ENCODE peak calls at places on chromosomes 16 and 17, in seven cellular contexts. One of them, this sample, is unnamed.

GRCh38 chr17:77833769-77834168 is 124.7 kb upstream of the TNRC6C start:
- DNase-seq in thyroid gland: no peak
- DNase-seq in MCF 10A: no peak
- DNase-seq in Calu3: no peak
- DNase-seq in cardiac fibroblast: no peak
- DNase-seq in AG09319: no peak
- DNase-seq in nephron progenitor cell: no peak
- DNase-seq in this sample: no peak

GRCh38 chr16:10009691-10010090 is 172.5 kb downstream of the GRIN2A start:
- DNase-seq in thyroid gland: peak; percentile 19
- DNase-seq in AG09319: no peak
- DNase-seq in MCF 10A: no peak
- DNase-seq in cardiac fibroblast: no peak
- DNase-seq in Calu3: no peak
- DNase-seq in nephron progenitor cell: no peak
- DNase-seq in this sample: no peak

GRCh38 chr17:52150935-52151334 is 7.6 kb downstream of the CA10 start:
- DNase-seq in thyroid gland: no peak
- DNase-seq in cardiac fibroblast: no peak
- DNase-seq in MCF 10A: no peak
- DNase-seq in Calu3: no peak
- DNase-seq in AG09319: no peak
- DNase-seq in nephron progenitor cell: no peak
- DNase-seq in this sample: no peak

GRCh38 chr16:26665166-26665939 is 401.4 kb upstream of the C16orf82 start:
- DNase-seq in thyroid gland: no peak
- DNase-seq in Calu3: no peak
- DNase-seq in MCF 10A: no peak
- DNase-seq in AG09319: no peak
- DNase-seq in cardiac fibroblast: no peak
- DNase-seq in nephron progenitor cell: no peak
- DNase-seq in this sample: no peak

GRCh38 chr17:3771140-3771539 is 29.8 kb downstream of the ITGAE start:
- DNase-seq in cardiac fibroblast: no peak
- DNase-seq in thyroid gland: no peak
- DNase-seq in nephron progenitor cell: no peak
- DNase-seq in AG09319: no peak
- DNase-seq in Calu3: no peak
- DNase-seq in MCF 10A: no peak
- DNase-seq in this sample: peak; percentile 51

GRCh38 chr16:56513972-56514371 is 5.9 kb downstream of the BBS2 start:
- DNase-seq in MCF 10A: peak; percentile 67
- DNase-seq in cardiac fibroblast: peak; percentile 77
- DNase-seq in Calu3: peak; percentile 59
- DNase-seq in AG09319: peak; percentile 34
- DNase-seq in thyroid gland: peak; percentile 20
- DNase-seq in nephron progenitor cell: no peak
- DNase-seq in this sample: no peak

GRCh38 chr16:4375717-4376116 is 4.1 kb downstream of the VASN start:
- DNase-seq in Calu3: peak; percentile 52
- DNase-seq in thyroid gland: peak; percentile 48
- DNase-seq in cardiac fibroblast: no peak
- DNase-seq in AG09319: no peak
- DNase-seq in nephron progenitor cell: no peak
- DNase-seq in MCF 10A: peak; percentile 42
- DNase-seq in this sample: no peak

GRCh38 chr17:66625321-66625767 is 209.6 kb upstream of the CACNG5 start:
- DNase-seq in MCF 10A: peak; percentile 33
- DNase-seq in AG09319: no peak
- DNase-seq in cardiac fibroblast: peak; percentile 45
- DNase-seq in Calu3: no peak
- DNase-seq in thyroid gland: no peak
- DNase-seq in nephron progenitor cell: no peak
- DNase-seq in this sample: no peak

GRCh38 chr17:61372436-61372835 is 27.2 kb upstream of the TBX2 start:
- DNase-seq in MCF 10A: no peak
- DNase-seq in AG09319: no peak
- DNase-seq in cardiac fibroblast: no peak
- DNase-seq in nephron progenitor cell: no peak
- DNase-seq in thyroid gland: no peak
- DNase-seq in Calu3: no peak
- DNase-seq in this sample: no peak

GRCh38 chr17:7285679-7286078 is 4.2 kb downstream of the SLC2A4 start:
- DNase-seq in MCF 10A: no peak
- DNase-seq in cardiac fibroblast: no peak
- DNase-seq in thyroid gland: no peak
- DNase-seq in nephron progenitor cell: no peak
- DNase-seq in Calu3: no peak
- DNase-seq in AG09319: no peak
- DNase-seq in this sample: no peak

GRCh38 chr16:73536931-73537330 is 489.0 kb upstream of the ZFHX3 start:
- DNase-seq in cardiac fibroblast: no peak
- DNase-seq in Calu3: no peak
- DNase-seq in MCF 10A: no peak
- DNase-seq in nephron progenitor cell: no peak
- DNase-seq in thyroid gland: no peak
- DNase-seq in AG09319: no peak
- DNase-seq in this sample: no peak

GRCh38 chr17:2157081-2157480 is 102.2 kb downstream of the HIC1 start:
- DNase-seq in cardiac fibroblast: peak; percentile 65
- DNase-seq in Calu3: no peak
- DNase-seq in AG09319: no peak
- DNase-seq in MCF 10A: no peak
- DNase-seq in thyroid gland: no peak
- DNase-seq in nephron progenitor cell: no peak
- DNase-seq in this sample: no peak

GRCh38 chr16:87635541-87636049 is 33.3 kb downstream of the JPH3 start:
- DNase-seq in MCF 10A: peak; percentile 70
- DNase-seq in Calu3: peak; percentile 84
- DNase-seq in AG09319: no peak
- DNase-seq in cardiac fibroblast: peak; percentile 37
- DNase-seq in nephron progenitor cell: peak; percentile 57
- DNase-seq in thyroid gland: peak; percentile 47
- DNase-seq in this sample: no peak

GRCh38 chr16:3311496-3311895 is 6.2 kb downstream of the ZNF75A start:
- DNase-seq in AG09319: no peak
- DNase-seq in MCF 10A: no peak
- DNase-seq in cardiac fibroblast: no peak
- DNase-seq in thyroid gland: no peak
- DNase-seq in nephron progenitor cell: no peak
- DNase-seq in Calu3: no peak
- DNase-seq in this sample: no peak

GRCh38 chr16:66717112-66717675 is 20.7 kb upstream of the CMTM4 start:
- DNase-seq in thyroid gland: no peak
- DNase-seq in Calu3: no peak
- DNase-seq in MCF 10A: peak; percentile 26
- DNase-seq in cardiac fibroblast: peak; percentile 65
- DNase-seq in nephron progenitor cell: peak; percentile 42
- DNase-seq in AG09319: no peak
- DNase-seq in this sample: no peak

GRCh38 chr17:10737168-10737622 is 7.4 kb upstream of the TMEM220 start:
- DNase-seq in Calu3: peak; percentile 72
- DNase-seq in cardiac fibroblast: peak; percentile 73
- DNase-seq in AG09319: peak; percentile 18
- DNase-seq in nephron progenitor cell: peak; percentile 66
- DNase-seq in MCF 10A: peak; percentile 65
- DNase-seq in thyroid gland: peak; percentile 55
- DNase-seq in this sample: no peak

GRCh38 chr17:80461527-80462166 is 14.8 kb downstream of the NPTX1 start:
- DNase-seq in thyroid gland: no peak
- DNase-seq in nephron progenitor cell: no peak
- DNase-seq in cardiac fibroblast: no peak
- DNase-seq in AG09319: no peak
- DNase-seq in MCF 10A: no peak
- DNase-seq in Calu3: no peak
- DNase-seq in this sample: no peak

GRCh38 chr16:12317856-12318591 is 341.5 kb downstream of the SNX29 start:
- DNase-seq in nephron progenitor cell: no peak
- DNase-seq in AG09319: no peak
- DNase-seq in cardiac fibroblast: no peak
- DNase-seq in Calu3: no peak
- DNase-seq in MCF 10A: no peak
- DNase-seq in thyroid gland: no peak
- DNase-seq in this sample: no peak

GRCh38 chr16:22762486-22762885 is 51.5 kb upstream of the HS3ST2 start:
- DNase-seq in AG09319: no peak
- DNase-seq in thyroid gland: no peak
- DNase-seq in cardiac fibroblast: no peak
- DNase-seq in MCF 10A: no peak
- DNase-seq in nephron progenitor cell: no peak
- DNase-seq in Calu3: no peak
- DNase-seq in this sample: no peak

GRCh38 chr17:65530158-65530984 is 31.1 kb downstream of the AXIN2 start:
- DNase-seq in AG09319: no peak
- DNase-seq in Calu3: no peak
- DNase-seq in MCF 10A: no peak
- DNase-seq in cardiac fibroblast: no peak
- DNase-seq in thyroid gland: peak; percentile 91
- DNase-seq in nephron progenitor cell: no peak
- DNase-seq in this sample: no peak

GRCh38 chr17:64741924-64742670 is 80.0 kb upstream of the SMURF2 start:
- DNase-seq in nephron progenitor cell: no peak
- DNase-seq in thyroid gland: peak; percentile 15
- DNase-seq in AG09319: peak; percentile 84
- DNase-seq in Calu3: no peak
- DNase-seq in MCF 10A: no peak
- DNase-seq in cardiac fibroblast: peak; percentile 85
- DNase-seq in this sample: no peak

GRCh38 chr17:29127840-29128239 is 52.4 kb downstream of the MYO18A start:
- DNase-seq in thyroid gland: no peak
- DNase-seq in Calu3: no peak
- DNase-seq in MCF 10A: no peak
- DNase-seq in nephron progenitor cell: no peak
- DNase-seq in AG09319: no peak
- DNase-seq in cardiac fibroblast: no peak
- DNase-seq in this sample: no peak

GRCh38 chr16:31064882-31065461 is 9.1 kb downstream of the ZNF668 start:
- DNase-seq in AG09319: peak; percentile 78
- DNase-seq in cardiac fibroblast: peak; percentile 92
- DNase-seq in Calu3: no peak
- DNase-seq in thyroid gland: no peak
- DNase-seq in nephron progenitor cell: no peak
- DNase-seq in MCF 10A: peak; percentile 51
- DNase-seq in this sample: peak; percentile 100

DNA sequence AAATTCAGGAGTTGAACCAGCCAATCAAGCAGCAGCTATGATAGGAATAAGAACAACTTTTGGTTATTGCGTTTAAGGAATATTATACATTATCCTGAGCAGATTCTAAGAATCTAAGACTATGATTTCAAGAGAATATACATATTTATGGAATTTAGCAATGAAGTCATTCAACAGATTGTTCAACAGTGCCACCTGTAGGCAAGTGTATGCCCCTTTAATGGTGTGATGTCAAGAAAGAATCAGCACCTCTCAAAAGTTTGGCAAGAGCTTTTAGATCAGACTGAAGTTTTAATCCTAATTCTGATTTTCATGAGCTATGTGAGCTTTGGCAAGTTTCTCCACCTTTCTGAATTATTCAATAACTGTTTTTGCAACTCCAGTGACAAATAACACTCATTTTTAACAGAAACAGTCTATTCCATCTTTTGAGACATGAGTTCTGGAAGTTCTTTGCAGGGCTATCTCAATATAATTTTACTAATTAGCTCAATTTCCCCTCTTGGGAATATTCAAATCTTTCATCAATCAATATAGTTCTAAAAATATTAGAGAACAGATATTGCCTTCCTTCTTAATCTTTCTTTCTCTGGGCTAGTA is 474.3 kb upstream of the TOM1L1 start:
- DNase-seq in AG09319: no peak
- DNase-seq in MCF 10A: peak; percentile 24
- DNase-seq in cardiac fibroblast: no peak
- DNase-seq in Calu3: no peak
- DNase-seq in nephron progenitor cell: no peak
- DNase-seq in thyroid gland: no peak
- DNase-seq in this sample: no peak
- TF ChIP-seq CTCF in AG09319: no peak
- TF ChIP-seq CTCF in MCF 10A: peak; percentile 60
- TF ChIP-seq CTCF in cardiac fibroblast: no peak
- TF ChIP-seq CTCF in Calu3: no peak
- TF ChIP-seq CTCF in nephron progenitor cell: peak; percentile 46
- TF ChIP-seq CTCF in thyroid gland: peak; percentile 26
- TF ChIP-seq CTCF in this sample: peak; percentile 70

DNA sequence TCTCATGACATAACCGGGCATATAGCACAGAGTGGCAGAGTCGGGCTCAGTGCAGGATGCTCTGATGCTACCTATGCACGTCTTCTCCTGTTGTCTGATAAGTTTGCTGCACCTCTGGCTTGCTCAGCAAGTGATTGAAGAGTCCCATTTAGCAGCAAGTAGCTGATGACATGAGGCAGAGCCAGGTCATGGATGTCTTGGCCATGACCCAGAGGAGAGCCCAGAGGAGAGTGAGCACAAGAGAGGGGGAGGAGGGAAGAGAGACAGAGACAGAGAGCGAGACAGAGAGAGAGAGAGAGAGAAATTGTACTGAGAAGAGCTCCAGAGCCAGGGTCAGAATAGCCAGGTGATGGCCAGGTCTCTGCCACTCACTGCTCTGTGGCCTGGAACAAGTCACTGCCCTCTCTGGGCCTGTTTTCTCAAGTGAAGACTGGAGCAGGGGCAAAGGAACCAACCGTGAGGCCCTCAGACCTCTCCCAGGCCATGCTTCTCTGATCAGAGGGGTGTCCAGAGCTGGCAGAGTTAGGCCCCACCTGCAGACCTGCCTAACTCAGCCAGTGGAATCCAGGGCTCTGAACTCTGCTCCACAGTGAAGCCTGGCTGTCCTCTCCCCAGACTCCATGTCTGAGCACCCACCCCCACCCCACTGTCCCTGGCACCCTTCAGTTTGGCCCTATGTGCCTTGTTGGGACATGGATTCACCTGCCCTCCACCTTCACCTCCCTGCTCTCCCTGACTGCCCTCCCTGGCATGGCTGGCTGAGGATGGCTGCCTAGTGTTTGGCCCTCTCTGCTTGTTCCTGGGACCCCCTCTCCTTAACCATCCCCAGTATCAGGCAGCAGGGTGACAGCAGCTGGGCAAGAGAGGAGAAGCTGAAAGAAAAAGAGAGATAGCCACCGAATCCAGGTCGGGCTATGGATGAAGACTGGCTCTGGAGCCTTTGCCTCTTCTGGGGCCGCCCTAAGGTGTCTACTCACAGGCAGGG is 4.3 kb upstream of the KRT35 start:
- DNase-seq in Calu3: no peak
- DNase-seq in nephron progenitor cell: no peak
- DNase-seq in AG09319: no peak
- DNase-seq in cardiac fibroblast: no peak
- DNase-seq in MCF 10A: no peak
- DNase-seq in thyroid gland: peak; percentile 74
- DNase-seq in this sample: no peak
- TF ChIP-seq CTCF in Calu3: no peak
- TF ChIP-seq CTCF in nephron progenitor cell: no peak
- TF ChIP-seq CTCF in AG09319: no peak
- TF ChIP-seq CTCF in cardiac fibroblast: no peak
- TF ChIP-seq CTCF in MCF 10A: no peak
- TF ChIP-seq CTCF in thyroid gland: no peak
- TF ChIP-seq CTCF in this sample: no peak

GRCh38 chr17:62911106-62911505 is 54.9 kb upstream of the TANC2 start:
- DNase-seq in AG09319: no peak
- DNase-seq in thyroid gland: no peak
- DNase-seq in cardiac fibroblast: peak; percentile 48
- DNase-seq in MCF 10A: no peak
- DNase-seq in Calu3: no peak
- DNase-seq in nephron progenitor cell: no peak
- DNase-seq in this sample: no peak
- TF ChIP-seq CTCF in AG09319: no peak
- TF ChIP-seq CTCF in thyroid gland: no peak
- TF ChIP-seq CTCF in cardiac fibroblast: no peak
- TF ChIP-seq CTCF in MCF 10A: no peak
- TF ChIP-seq CTCF in Calu3: no peak
- TF ChIP-seq CTCF in nephron progenitor cell: no peak
- TF ChIP-seq CTCF in this sample: no peak

GRCh38 chr17:38918129-38918913 is 7.1 kb upstream of the LASP1NB start:
- DNase-seq in MCF 10A: no peak
- DNase-seq in thyroid gland: no peak
- DNase-seq in cardiac fibroblast: no peak
- DNase-seq in Calu3: no peak
- DNase-seq in AG09319: no peak
- DNase-seq in nephron progenitor cell: no peak
- DNase-seq in this sample: no peak
- TF ChIP-seq CTCF in MCF 10A: no peak
- TF ChIP-seq CTCF in thyroid gland: no peak
- TF ChIP-seq CTCF in cardiac fibroblast: no peak
- TF ChIP-seq CTCF in Calu3: no peak
- TF ChIP-seq CTCF in AG09319: no peak
- TF ChIP-seq CTCF in nephron progenitor cell: no peak
- TF ChIP-seq CTCF in this sample: peak; percentile 6